ENCODE peak calls at places on chromosomes 16 and 17, in five cellular contexts. One of them, this sample, is unnamed.

GRCh38 chr16:27892879-27893278 is 170.6 kb downstream of the GSG1L start:
- DNase-seq in MM.1S: no peak
- DNase-seq in PC-3: no peak
- DNase-seq in neural progenitor cell: peak
- DNase-seq in HCT116: peak
- DNase-seq in this sample: no peak

GRCh38 chr17:82703036-82703745 is 4.7 kb upstream of the RAB40B start:
- DNase-seq in MM.1S: no peak
- DNase-seq in PC-3: no peak
- DNase-seq in neural progenitor cell: no peak
- DNase-seq in HCT116: no peak
- DNase-seq in this sample: no peak

GRCh38 chr16:5056347-5056746 is 9.4 kb downstream of the C16orf89 start:
- DNase-seq in MM.1S: peak
- DNase-seq in PC-3: peak
- DNase-seq in neural progenitor cell: peak
- DNase-seq in HCT116: peak
- DNase-seq in this sample: peak

GRCh38 chr16:50279142-50279865 is 13.0 kb downstream of the ADCY7 start:
- DNase-seq in MM.1S: no peak
- DNase-seq in PC-3: no peak
- DNase-seq in neural progenitor cell: no peak
- DNase-seq in HCT116: no peak
- DNase-seq in this sample: no peak

GRCh38 chr17:17824119-17824779 is 12.5 kb downstream of the SREBF1 start:
- DNase-seq in MM.1S: no peak
- DNase-seq in PC-3: no peak
- DNase-seq in neural progenitor cell: peak
- DNase-seq in HCT116: no peak
- DNase-seq in this sample: no peak

GRCh38 chr17:49851387-49852291 is 3.8 kb upstream of the TAC4 start:
- DNase-seq in MM.1S: peak
- DNase-seq in PC-3: peak
- DNase-seq in neural progenitor cell: peak
- DNase-seq in HCT116: no peak
- DNase-seq in this sample: peak

GRCh38 chr17:65987988-65988387 is 203.9 kb downstream of the CEP112 start:
- DNase-seq in MM.1S: peak
- DNase-seq in PC-3: peak
- DNase-seq in neural progenitor cell: peak
- DNase-seq in HCT116: peak
- DNase-seq in this sample: peak

GRCh38 chr16:86020971-86021370 is 122.0 kb downstream of the IRF8 start:
- DNase-seq in MM.1S: no peak
- DNase-seq in PC-3: no peak
- DNase-seq in neural progenitor cell: no peak
- DNase-seq in HCT116: no peak
- DNase-seq in this sample: no peak

GRCh38 chr17:56653877-56654276 is 60.4 kb downstream of the NOG start:
- DNase-seq in MM.1S: peak
- DNase-seq in PC-3: peak
- DNase-seq in neural progenitor cell: peak
- DNase-seq in HCT116: peak
- DNase-seq in this sample: peak

GRCh38 chr17:67582632-67583230 is 135.0 kb upstream of the NOL11 start:
- DNase-seq in MM.1S: no peak
- DNase-seq in PC-3: no peak
- DNase-seq in neural progenitor cell: no peak
- DNase-seq in HCT116: no peak
- DNase-seq in this sample: no peak

GRCh38 chr17:9531080-9531479 is 44.5 kb downstream of the STX8 start:
- DNase-seq in MM.1S: no peak
- DNase-seq in PC-3: no peak
- DNase-seq in neural progenitor cell: no peak
- DNase-seq in HCT116: no peak
- DNase-seq in this sample: no peak

GRCh38 chr17:21215935-21216334 is 2.0 kb upstream of the TMEM11 start:
- DNase-seq in MM.1S: no peak
- DNase-seq in PC-3: peak
- DNase-seq in neural progenitor cell: no peak
- DNase-seq in HCT116: no peak
- DNase-seq in this sample: no peak

GRCh38 chr16:49588061-49588460 is 214.5 kb downstream of the C16orf78 start:
- DNase-seq in MM.1S: no peak
- DNase-seq in PC-3: no peak
- DNase-seq in neural progenitor cell: no peak
- DNase-seq in HCT116: no peak
- DNase-seq in this sample: no peak

GRCh38 chr16:70651524-70651923 is 5.2 kb downstream of the IL34 start:
- DNase-seq in MM.1S: no peak
- DNase-seq in PC-3: no peak
- DNase-seq in neural progenitor cell: no peak
- DNase-seq in HCT116: no peak
- DNase-seq in this sample: peak

GRCh38 chr17:40615295-40615988 is 32.2 kb downstream of the SMARCE1 start:
- DNase-seq in MM.1S: peak
- DNase-seq in PC-3: peak
- DNase-seq in neural progenitor cell: peak
- DNase-seq in HCT116: peak
- DNase-seq in this sample: peak

GRCh38 chr16:71376465-71377157 is 18.1 kb downstream of the CALB2 start:
- DNase-seq in MM.1S: no peak
- DNase-seq in PC-3: no peak
- DNase-seq in neural progenitor cell: no peak
- DNase-seq in HCT116: no peak
- DNase-seq in this sample: no peak

GRCh38 chr16:31357324-31358156 is 2.6 kb downstream of the ITGAX start:
- DNase-seq in MM.1S: no peak
- DNase-seq in PC-3: no peak
- DNase-seq in neural progenitor cell: no peak
- DNase-seq in HCT116: no peak
- DNase-seq in this sample: no peak

GRCh38 chr16:84547539-84548058 is 43.1 kb upstream of the MEAK7 start:
- DNase-seq in MM.1S: no peak
- DNase-seq in PC-3: no peak
- DNase-seq in neural progenitor cell: peak
- DNase-seq in HCT116: no peak
- DNase-seq in this sample: no peak

GRCh38 chr17:73750975-73751374 is 106.7 kb upstream of the SDK2 start:
- DNase-seq in MM.1S: no peak
- DNase-seq in PC-3: no peak
- DNase-seq in neural progenitor cell: no peak
- DNase-seq in HCT116: no peak
- DNase-seq in this sample: no peak

GRCh38 chr17:68777243-68777855 is 176.2 kb upstream of the FAM20A start:
- DNase-seq in MM.1S: peak
- DNase-seq in PC-3: peak
- DNase-seq in neural progenitor cell: peak
- DNase-seq in HCT116: peak
- DNase-seq in this sample: peak

GRCh38 chr17:7929158-7930029 is at the start of gene KCNAB3:
- DNase-seq in MM.1S: no peak
- DNase-seq in PC-3: no peak
- DNase-seq in neural progenitor cell: peak
- DNase-seq in HCT116: no peak
- DNase-seq in this sample: peak

GRCh38 chr16:72399811-72400210 is 227.9 kb upstream of the PMFBP1 start:
- DNase-seq in MM.1S: no peak
- DNase-seq in PC-3: no peak
- DNase-seq in neural progenitor cell: no peak
- DNase-seq in HCT116: no peak
- DNase-seq in this sample: no peak

DNA sequence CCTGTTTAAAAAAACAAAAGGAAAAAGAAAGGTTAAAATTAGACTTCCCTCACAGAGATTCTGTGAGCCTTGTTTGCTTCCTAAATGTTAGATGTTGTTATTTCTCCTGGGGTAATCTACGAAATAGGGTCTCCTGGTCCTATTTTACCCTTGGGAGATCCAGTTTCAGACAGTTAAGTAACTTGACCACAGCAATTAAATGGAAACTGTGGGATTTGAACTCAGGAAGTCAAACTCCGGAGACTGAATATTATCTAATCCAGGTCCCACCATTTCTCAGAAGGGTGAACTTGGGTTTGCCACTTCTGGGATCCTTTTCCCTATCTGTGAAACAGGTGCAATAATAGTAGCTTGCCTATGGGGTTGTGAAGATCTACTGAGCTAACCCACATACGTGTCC is 6.4 kb upstream of the TMC5 start:
- DNase-seq in MM.1S: no peak
- DNase-seq in PC-3: peak
- DNase-seq in neural progenitor cell: no peak
- DNase-seq in HCT116: no peak
- DNase-seq in this sample: no peak
- TF ChIP-seq EZH2 in MM.1S: no peak
- TF ChIP-seq EZH2 in PC-3: no peak
- TF ChIP-seq EZH2 in neural progenitor cell: no peak
- TF ChIP-seq EZH2 in HCT116: no peak
- TF ChIP-seq EZH2 in this sample: peak

GRCh38 chr16:19521471-19522368 is at the start of gene GDE1:
- DNase-seq in MM.1S: peak
- DNase-seq in PC-3: peak
- DNase-seq in neural progenitor cell: peak
- DNase-seq in HCT116: peak
- DNase-seq in this sample: peak

GRCh38 chr16:19523559-19524355 is at the start of gene CCP110:
- DNase-seq in MM.1S: peak
- DNase-seq in PC-3: peak
- DNase-seq in neural progenitor cell: peak
- DNase-seq in HCT116: peak
- DNase-seq in this sample: peak

GRCh38 chr16:19520861-19521331 is 1.0 kb downstream of the GDE1 start:
- DNase-seq in MM.1S: peak
- DNase-seq in PC-3: peak
- DNase-seq in neural progenitor cell: no peak
- DNase-seq in HCT116: no peak
- DNase-seq in this sample: peak

GRCh38 chr16:19523184-19523558 is 571 bp upstream of the CCP110 start:
- DNase-seq in MM.1S: no peak
- DNase-seq in PC-3: no peak
- DNase-seq in neural progenitor cell: no peak
- DNase-seq in HCT116: no peak
- DNase-seq in this sample: no peak

DNA sequence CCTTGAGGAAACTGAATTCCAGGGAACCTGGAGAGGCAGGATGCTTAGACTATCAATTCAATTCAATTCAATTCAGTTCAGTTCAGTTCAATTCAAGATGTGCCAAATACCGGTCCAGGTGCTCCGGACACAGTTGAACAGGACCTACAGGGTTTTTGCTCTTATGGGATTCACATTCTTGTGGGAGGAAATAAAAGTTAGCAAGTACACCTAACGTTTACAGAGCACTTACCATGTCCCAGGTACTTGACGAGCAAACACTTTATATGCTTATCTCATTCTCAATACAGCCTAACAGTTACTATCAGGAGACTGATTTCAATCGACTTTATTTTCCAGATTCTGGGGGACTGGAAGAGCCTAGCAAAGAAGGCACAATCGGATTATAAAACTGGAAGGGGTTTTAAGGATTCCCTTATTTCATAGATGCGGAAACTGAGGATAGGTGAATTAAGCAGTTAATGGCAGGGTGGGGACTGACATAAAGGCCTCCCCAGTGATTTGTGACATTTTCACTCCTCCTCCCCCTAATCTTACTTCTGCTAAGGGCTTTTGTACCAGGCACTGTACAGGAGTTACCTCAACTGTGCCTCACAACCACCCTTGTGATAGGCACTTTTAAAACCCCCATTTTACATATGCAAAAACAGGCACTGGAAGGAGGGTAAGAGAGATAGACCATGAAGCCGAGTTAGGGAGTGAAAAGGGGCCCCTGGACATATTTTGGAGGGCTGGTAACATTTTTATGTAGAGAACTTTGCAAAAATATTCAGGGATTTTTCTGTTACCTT is 666 bp upstream of the GDE1 start:
- DNase-seq in MM.1S: no peak
- DNase-seq in PC-3: peak
- DNase-seq in neural progenitor cell: no peak
- DNase-seq in HCT116: no peak
- DNase-seq in this sample: no peak
- H3K9ac ChIP-seq in MM.1S: peak
- H3K9ac ChIP-seq in PC-3: no peak
- H3K9ac ChIP-seq in neural progenitor cell: no peak
- H3K9ac ChIP-seq in HCT116: no peak
- H3K9ac ChIP-seq in this sample: peak

DNA sequence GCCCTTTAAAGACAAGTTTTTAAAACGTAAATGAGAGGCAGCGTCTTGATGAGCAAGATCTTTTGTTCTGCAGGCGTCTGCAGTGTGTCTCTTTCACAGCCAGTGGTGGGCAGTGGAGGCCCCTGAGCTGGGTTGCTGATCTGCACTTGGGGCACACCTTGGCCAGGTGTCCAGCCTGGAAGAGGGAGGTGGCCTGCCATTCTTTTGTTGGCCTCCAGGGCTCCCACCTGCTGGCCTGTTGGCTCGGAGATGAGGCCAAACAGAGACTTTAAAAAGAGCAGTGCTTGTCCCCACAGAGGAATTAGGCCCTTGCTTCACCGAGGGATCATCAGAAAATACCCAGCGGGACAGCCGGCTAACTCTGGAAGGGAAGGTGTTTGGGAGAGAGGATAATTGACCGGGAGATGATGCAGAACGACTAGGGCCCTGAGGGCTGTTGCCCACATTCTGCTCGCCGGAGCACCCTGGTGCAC is 145.9 kb upstream of the PLCG2 start:
- DNase-seq in MM.1S: no peak
- DNase-seq in PC-3: no peak
- DNase-seq in neural progenitor cell: peak
- DNase-seq in HCT116: no peak
- DNase-seq in this sample: no peak
- TF ChIP-seq EZH2phosphoT487 in MM.1S: no peak
- TF ChIP-seq EZH2phosphoT487 in PC-3: no peak
- TF ChIP-seq EZH2phosphoT487 in neural progenitor cell: no peak
- TF ChIP-seq EZH2phosphoT487 in HCT116: no peak
- TF ChIP-seq EZH2phosphoT487 in this sample: no peak

DNA sequence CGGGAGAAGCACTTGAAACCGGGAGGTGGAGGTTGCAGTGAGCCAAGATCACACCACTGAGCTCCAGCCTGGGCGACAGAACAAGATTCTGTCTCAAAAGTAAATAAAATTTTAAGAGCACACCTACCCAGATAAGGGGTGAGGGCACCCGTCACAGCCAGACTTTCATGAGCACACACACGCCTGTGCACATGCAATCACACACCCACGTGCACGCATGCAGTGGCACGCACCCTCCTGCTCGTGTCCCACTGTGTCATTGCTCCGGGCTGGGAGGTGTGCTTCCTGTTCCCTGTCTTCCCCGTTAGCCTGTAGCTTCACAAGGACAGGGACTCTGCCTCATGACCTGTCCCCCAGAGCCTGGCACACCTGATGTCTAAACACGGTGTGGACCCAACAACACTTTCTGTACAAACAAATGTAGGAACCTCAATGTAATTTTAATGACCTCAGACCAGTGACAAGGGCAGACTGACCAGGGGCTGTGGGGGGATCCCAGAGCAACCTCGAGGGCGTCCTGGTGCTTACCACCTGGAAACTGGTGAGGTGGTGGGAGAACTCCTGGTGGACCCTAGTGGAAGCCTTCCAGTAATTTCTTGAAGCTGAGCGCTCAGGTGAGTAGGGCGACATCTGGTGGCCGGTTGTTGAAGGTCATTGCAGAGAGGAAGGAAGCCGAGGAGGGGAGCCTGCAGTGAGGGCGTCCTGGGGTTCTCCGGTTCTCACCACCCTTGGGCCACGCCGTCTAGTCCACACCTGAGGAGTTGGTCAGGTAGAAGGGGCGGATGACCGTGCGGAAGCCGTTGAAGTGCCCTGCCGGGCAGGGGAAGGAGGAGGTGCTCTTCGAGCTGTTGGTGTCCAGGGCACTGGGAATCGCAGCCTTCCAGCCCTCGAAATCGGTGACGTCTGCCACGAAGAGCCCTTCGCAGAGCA is 8.6 kb downstream of the LGALS3BP start:
- DNase-seq in MM.1S: peak
- DNase-seq in PC-3: peak
- DNase-seq in neural progenitor cell: peak
- DNase-seq in HCT116: peak
- DNase-seq in this sample: peak
- TF ChIP-seq EZH2 in MM.1S: no peak
- TF ChIP-seq EZH2 in PC-3: no peak
- TF ChIP-seq EZH2 in neural progenitor cell: no peak
- TF ChIP-seq EZH2 in HCT116: no peak
- TF ChIP-seq EZH2 in this sample: no peak